ENCODE peak calls at places on chromosomes 12 and 14, in nine cellular contexts. One of them, this sample, is unnamed.

GRCh38 chr12:56154246-56154771 is 1.9 kb downstream of the MYL6B start:
- DNase-seq in PC-3: no peak
- DNase-seq in stomach: no peak
- DNase-seq in Panc1: no peak
- DNase-seq in heart right ventricle: no peak
- DNase-seq in left ventricle myocardium inferior: no peak
- DNase-seq in brain microvascular endothelial cell: no peak
- DNase-seq in small intestine: no peak
- DNase-seq in A673: no peak
- DNase-seq in this sample: no peak

GRCh38 chr14:46499521-46499920 is 152.1 kb downstream of the RPL10L start:
- DNase-seq in heart right ventricle: no peak
- DNase-seq in small intestine: no peak
- DNase-seq in Panc1: no peak
- DNase-seq in PC-3: no peak
- DNase-seq in stomach: no peak
- DNase-seq in brain microvascular endothelial cell: no peak
- DNase-seq in A673: no peak
- DNase-seq in left ventricle myocardium inferior: no peak
- DNase-seq in this sample: no peak

GRCh38 chr12:120183211-120183631 is 11.3 kb downstream of the GCN1 start:
- DNase-seq in brain microvascular endothelial cell: peak; percentile 15
- DNase-seq in heart right ventricle: no peak
- DNase-seq in PC-3: no peak
- DNase-seq in A673: peak; percentile 35
- DNase-seq in left ventricle myocardium inferior: no peak
- DNase-seq in Panc1: no peak
- DNase-seq in stomach: no peak
- DNase-seq in small intestine: no peak
- DNase-seq in this sample: peak; percentile 74

GRCh38 chr12:5171701-5172100 is 128.0 kb downstream of the KCNA5 start:
- DNase-seq in heart right ventricle: peak; percentile 23
- DNase-seq in small intestine: peak; percentile 64
- DNase-seq in left ventricle myocardium inferior: no peak
- DNase-seq in Panc1: peak; percentile 2
- DNase-seq in brain microvascular endothelial cell: peak; percentile 21
- DNase-seq in A673: peak; percentile 37
- DNase-seq in stomach: no peak
- DNase-seq in PC-3: peak; percentile 46
- DNase-seq in this sample: no peak

GRCh38 chr12:110343921-110344555 is 59.5 kb downstream of the ANAPC7 start:
- DNase-seq in heart right ventricle: no peak
- DNase-seq in small intestine: no peak
- DNase-seq in A673: no peak
- DNase-seq in stomach: no peak
- DNase-seq in PC-3: no peak
- DNase-seq in Panc1: no peak
- DNase-seq in brain microvascular endothelial cell: no peak
- DNase-seq in left ventricle myocardium inferior: no peak
- DNase-seq in this sample: no peak

GRCh38 chr12:122928033-122928890 is 32.3 kb upstream of the VPS37B start:
- DNase-seq in heart right ventricle: no peak
- DNase-seq in stomach: no peak
- DNase-seq in PC-3: no peak
- DNase-seq in A673: peak; percentile 88
- DNase-seq in Panc1: no peak
- DNase-seq in left ventricle myocardium inferior: no peak
- DNase-seq in small intestine: no peak
- DNase-seq in brain microvascular endothelial cell: no peak
- DNase-seq in this sample: no peak

GRCh38 chr14:54625158-54625557 is 58.2 kb downstream of the SAMD4A start:
- DNase-seq in brain microvascular endothelial cell: peak; percentile 60
- DNase-seq in small intestine: no peak
- DNase-seq in stomach: no peak
- DNase-seq in left ventricle myocardium inferior: no peak
- DNase-seq in heart right ventricle: no peak
- DNase-seq in PC-3: no peak
- DNase-seq in Panc1: no peak
- DNase-seq in A673: peak; percentile 54
- DNase-seq in this sample: no peak

GRCh38 chr12:113232787-113233585 is 11.7 kb downstream of the TPCN1 start:
- DNase-seq in small intestine: no peak
- DNase-seq in heart right ventricle: peak; percentile 57
- DNase-seq in brain microvascular endothelial cell: no peak
- DNase-seq in PC-3: no peak
- DNase-seq in Panc1: no peak
- DNase-seq in A673: peak; percentile 89
- DNase-seq in left ventricle myocardium inferior: peak; percentile 52
- DNase-seq in stomach: peak; percentile 25
- DNase-seq in this sample: peak; percentile 91

GRCh38 chr14:65958664-65959562 is 527.3 kb upstream of the CCDC196 start:
- DNase-seq in left ventricle myocardium inferior: no peak
- DNase-seq in A673: peak; percentile 45
- DNase-seq in brain microvascular endothelial cell: no peak
- DNase-seq in PC-3: peak; percentile 55
- DNase-seq in heart right ventricle: no peak
- DNase-seq in Panc1: no peak
- DNase-seq in stomach: no peak
- DNase-seq in small intestine: peak; percentile 43
- DNase-seq in this sample: peak; percentile 7

GRCh38 chr14:66746316-66747006 is 238.5 kb downstream of the GPHN start:
- DNase-seq in brain microvascular endothelial cell: peak; percentile 67
- DNase-seq in small intestine: peak; percentile 21
- DNase-seq in A673: peak; percentile 56
- DNase-seq in stomach: no peak
- DNase-seq in left ventricle myocardium inferior: no peak
- DNase-seq in PC-3: peak; percentile 71
- DNase-seq in Panc1: peak; percentile 1
- DNase-seq in heart right ventricle: peak; percentile 6
- DNase-seq in this sample: peak; percentile 2

GRCh38 chr12:14948672-14949071 is 10.3 kb upstream of the ERP27 start:
- DNase-seq in small intestine: peak; percentile 66
- DNase-seq in PC-3: peak; percentile 13
- DNase-seq in stomach: no peak
- DNase-seq in A673: peak; percentile 87
- DNase-seq in left ventricle myocardium inferior: no peak
- DNase-seq in Panc1: no peak
- DNase-seq in heart right ventricle: peak; percentile 44
- DNase-seq in brain microvascular endothelial cell: peak; percentile 84
- DNase-seq in this sample: peak; percentile 58

GRCh38 chr14:60003991-60004390 is 84.0 kb downstream of the LRRC9 start:
- DNase-seq in brain microvascular endothelial cell: no peak
- DNase-seq in PC-3: peak; percentile 70
- DNase-seq in left ventricle myocardium inferior: no peak
- DNase-seq in stomach: no peak
- DNase-seq in heart right ventricle: no peak
- DNase-seq in Panc1: no peak
- DNase-seq in A673: no peak
- DNase-seq in small intestine: no peak
- DNase-seq in this sample: no peak

GRCh38 chr12:97169922-97170321 is 262.9 kb downstream of the NEDD1 start:
- DNase-seq in small intestine: no peak
- DNase-seq in PC-3: no peak
- DNase-seq in stomach: no peak
- DNase-seq in left ventricle myocardium inferior: no peak
- DNase-seq in brain microvascular endothelial cell: no peak
- DNase-seq in A673: no peak
- DNase-seq in heart right ventricle: no peak
- DNase-seq in Panc1: no peak
- DNase-seq in this sample: no peak

GRCh38 chr14:63981569-63981968 is 128.8 kb downstream of the SYNE2 start:
- DNase-seq in PC-3: no peak
- DNase-seq in heart right ventricle: no peak
- DNase-seq in small intestine: no peak
- DNase-seq in stomach: no peak
- DNase-seq in left ventricle myocardium inferior: no peak
- DNase-seq in Panc1: no peak
- DNase-seq in A673: no peak
- DNase-seq in brain microvascular endothelial cell: no peak
- DNase-seq in this sample: no peak

GRCh38 chr12:5480953-5481300 is 49.0 kb downstream of the NTF3 start:
- DNase-seq in PC-3: no peak
- DNase-seq in Panc1: no peak
- DNase-seq in small intestine: no peak
- DNase-seq in A673: no peak
- DNase-seq in left ventricle myocardium inferior: no peak
- DNase-seq in heart right ventricle: no peak
- DNase-seq in stomach: no peak
- DNase-seq in brain microvascular endothelial cell: no peak
- DNase-seq in this sample: no peak

GRCh38 chr12:107440596-107440995 is 245.0 kb upstream of the PWP1 start:
- DNase-seq in small intestine: peak; percentile 77
- DNase-seq in Panc1: no peak
- DNase-seq in left ventricle myocardium inferior: no peak
- DNase-seq in stomach: no peak
- DNase-seq in brain microvascular endothelial cell: no peak
- DNase-seq in A673: no peak
- DNase-seq in heart right ventricle: no peak
- DNase-seq in PC-3: no peak
- DNase-seq in this sample: no peak

GRCh38 chr14:28083456-28083855 is 683.1 kb upstream of the FOXG1 start:
- DNase-seq in Panc1: no peak
- DNase-seq in PC-3: peak; percentile 48
- DNase-seq in left ventricle myocardium inferior: no peak
- DNase-seq in A673: no peak
- DNase-seq in small intestine: no peak
- DNase-seq in stomach: no peak
- DNase-seq in heart right ventricle: no peak
- DNase-seq in brain microvascular endothelial cell: no peak
- DNase-seq in this sample: no peak

GRCh38 chr14:104395941-104396681 is 183.5 kb upstream of the C14orf180 start:
- DNase-seq in left ventricle myocardium inferior: no peak
- DNase-seq in heart right ventricle: no peak
- DNase-seq in brain microvascular endothelial cell: no peak
- DNase-seq in stomach: peak; percentile 21
- DNase-seq in PC-3: no peak
- DNase-seq in A673: no peak
- DNase-seq in Panc1: no peak
- DNase-seq in small intestine: no peak
- DNase-seq in this sample: no peak
- H3K27ac ChIP-seq in left ventricle myocardium inferior: no peak overlapping the region
- H3K27ac ChIP-seq in heart right ventricle: no peak overlapping the region
- H3K27ac ChIP-seq in brain microvascular endothelial cell: no peak overlapping the region
- H3K27ac ChIP-seq in stomach: no peak overlapping the region
- H3K27ac ChIP-seq in PC-3: no peak overlapping the region
- H3K27ac ChIP-seq in A673: no peak overlapping the region
- H3K27ac ChIP-seq in Panc1: no peak overlapping the region
- H3K27ac ChIP-seq in small intestine: no peak overlapping the region
- H3K27ac ChIP-seq in this sample: no peak overlapping the region

DNA sequence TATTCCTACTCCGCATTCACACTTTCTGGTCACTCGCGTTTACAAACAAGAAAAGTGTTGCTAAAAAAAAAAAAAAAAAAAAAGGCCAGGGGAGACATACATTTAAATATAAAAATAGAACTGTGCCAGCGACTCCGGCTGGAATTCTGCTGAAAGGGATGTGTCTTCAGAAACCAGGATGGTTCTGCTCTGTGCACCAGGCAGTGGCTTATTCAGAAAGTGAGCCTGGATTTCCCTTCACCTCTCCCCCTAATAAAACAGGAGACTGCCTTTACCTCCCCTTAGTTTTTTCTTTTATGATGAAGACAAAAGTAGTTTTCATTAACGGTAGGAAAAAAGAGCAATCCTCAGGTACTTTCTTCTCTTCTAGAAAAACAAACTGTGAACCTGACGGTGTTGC is 384 bp downstream of the SLC7A8 start:
- DNase-seq in left ventricle myocardium inferior: no peak
- DNase-seq in heart right ventricle: no peak
- DNase-seq in small intestine: peak; percentile 40
- DNase-seq in stomach: no peak
- DNase-seq in PC-3: no peak
- DNase-seq in brain microvascular endothelial cell: no peak
- DNase-seq in Panc1: no peak
- DNase-seq in A673: no peak
- DNase-seq in this sample: peak; percentile 18
- H3K27ac ChIP-seq in left ventricle myocardium inferior: peak overlapping the region; percentile 42
- H3K27ac ChIP-seq in heart right ventricle: no peak overlapping the region
- H3K27ac ChIP-seq in small intestine: peak overlapping the region; percentile 83
- H3K27ac ChIP-seq in stomach: peak overlapping the region; percentile 66
- H3K27ac ChIP-seq in PC-3: no peak overlapping the region
- H3K27ac ChIP-seq in brain microvascular endothelial cell: no peak overlapping the region
- H3K27ac ChIP-seq in Panc1: no peak overlapping the region
- H3K27ac ChIP-seq in A673: no peak overlapping the region
- H3K27ac ChIP-seq in this sample: peak overlapping the region; percentile 68

DNA sequence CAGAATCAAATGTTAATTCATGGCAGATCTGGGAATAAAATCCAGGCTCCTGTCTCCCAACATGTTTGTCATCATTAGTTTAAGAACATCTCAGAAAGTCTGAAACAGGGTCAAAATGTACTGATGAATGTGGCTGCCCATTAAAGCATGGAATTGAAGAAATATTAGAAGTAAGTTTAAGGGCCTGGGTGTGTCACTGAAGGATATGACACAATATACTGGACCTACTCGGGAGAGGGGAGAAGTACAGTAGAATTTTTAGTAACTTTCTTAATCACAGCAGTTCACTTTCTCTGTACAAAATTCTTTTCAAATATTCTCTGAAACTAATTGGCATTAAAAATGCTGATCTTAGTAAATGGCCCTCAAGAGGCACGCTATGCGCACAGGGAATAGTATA is 185.5 kb downstream of the ETV6 start:
- DNase-seq in heart right ventricle: no peak
- DNase-seq in A673: no peak
- DNase-seq in left ventricle myocardium inferior: no peak
- DNase-seq in small intestine: no peak
- DNase-seq in stomach: no peak
- DNase-seq in PC-3: no peak
- DNase-seq in Panc1: no peak
- DNase-seq in brain microvascular endothelial cell: no peak
- DNase-seq in this sample: no peak
- H3K27ac ChIP-seq in heart right ventricle: peak overlapping the region; percentile 34
- H3K27ac ChIP-seq in A673: no peak overlapping the region
- H3K27ac ChIP-seq in left ventricle myocardium inferior: peak overlapping the region; percentile 4
- H3K27ac ChIP-seq in small intestine: no peak overlapping the region
- H3K27ac ChIP-seq in stomach: peak overlapping the region; percentile 52
- H3K27ac ChIP-seq in PC-3: peak overlapping the region; percentile 35
- H3K27ac ChIP-seq in Panc1: no peak overlapping the region
- H3K27ac ChIP-seq in brain microvascular endothelial cell: no peak overlapping the region
- H3K27ac ChIP-seq in this sample: no peak overlapping the region

DNA sequence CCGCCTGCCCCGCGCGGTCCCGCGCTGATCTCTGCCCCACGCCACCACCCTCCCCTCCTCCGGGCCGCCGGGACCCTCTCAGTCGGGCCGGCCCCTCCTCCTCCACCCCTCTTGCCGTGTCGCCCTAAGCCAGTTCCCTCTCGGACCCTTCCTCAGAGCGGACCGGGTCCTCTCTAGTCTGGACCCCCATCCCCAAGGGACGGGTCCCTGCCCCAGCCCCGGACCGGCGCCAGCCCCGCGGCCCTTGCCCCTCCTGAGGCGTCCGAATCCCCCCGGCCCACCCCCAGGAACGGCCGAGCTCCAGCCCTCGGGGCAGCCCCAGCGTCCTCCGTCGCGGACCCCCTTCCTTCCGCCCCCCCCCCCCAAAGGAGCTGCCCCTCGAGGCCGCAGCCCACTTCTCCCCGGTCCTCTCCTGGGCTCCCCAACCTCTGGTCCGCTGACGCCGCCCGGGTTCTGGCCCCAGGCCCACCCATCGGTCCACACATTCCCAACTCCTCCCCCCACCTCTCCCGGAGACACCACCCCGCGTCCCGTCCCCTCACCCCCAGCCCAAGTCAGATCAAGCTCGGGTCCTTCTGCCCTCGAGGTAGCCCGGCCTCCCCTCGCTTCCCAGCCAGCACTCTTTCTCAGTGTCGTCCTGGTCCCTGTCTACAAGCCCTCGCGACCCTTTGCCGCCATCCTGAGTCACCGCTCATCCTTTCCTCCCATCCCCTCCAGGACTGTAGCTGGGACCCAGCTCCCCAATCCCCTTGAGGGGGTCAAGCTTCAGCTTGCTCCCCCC is 690 bp downstream of the PPP4R4 start:
- DNase-seq in Panc1: no peak
- DNase-seq in stomach: no peak
- DNase-seq in left ventricle myocardium inferior: no peak
- DNase-seq in brain microvascular endothelial cell: no peak
- DNase-seq in A673: no peak
- DNase-seq in PC-3: no peak
- DNase-seq in small intestine: no peak
- DNase-seq in heart right ventricle: no peak
- DNase-seq in this sample: no peak
- H3K27ac ChIP-seq in Panc1: no peak overlapping the region
- H3K27ac ChIP-seq in stomach: no peak overlapping the region
- H3K27ac ChIP-seq in left ventricle myocardium inferior: no peak overlapping the region
- H3K27ac ChIP-seq in brain microvascular endothelial cell: no peak overlapping the region
- H3K27ac ChIP-seq in A673: no peak overlapping the region
- H3K27ac ChIP-seq in PC-3: no peak overlapping the region
- H3K27ac ChIP-seq in small intestine: no peak overlapping the region
- H3K27ac ChIP-seq in heart right ventricle: no peak overlapping the region
- H3K27ac ChIP-seq in this sample: no peak overlapping the region